ENCODE peak calls at places on chromosome 13, in ten cellular contexts. M is MCF 10A, B is esophagus squamous epithelium, R is GM23338, D is keratinocyte, L is GM20000, Z is OCI-LY7, J is IMR-90, A is Peyer's patch, Y is Calu3. Q is an unnamed sample.

GRCh38 chr13:78028960-78029359 is 110.3 kb upstream of the EDNRB start:
- DNase-seq in L (no peak), R (no peak), A (no peak), J (no peak), Z (no peak), D (no peak), Y (no peak), M (no peak), B (no peak), Q (no peak)

GRCh38 chr13:20064128-20064527 is 96.7 kb downstream of the GJA3 start:
- DNase-seq in M (no peak), B (no peak), J (peak; percentile 77), L (no peak), Y (no peak), D (no peak), R (no peak), A (no peak), Z (no peak), Q (no peak)

GRCh38 chr13:32179708-32180107 is 135.5 kb downstream of the ZAR1L start:
- DNase-seq in J (no peak), Y (no peak), Z (no peak), M (no peak), L (no peak), B (no peak), D (no peak), R (peak; percentile 9), A (no peak), Q (no peak)

GRCh38 chr13:96994030-96994848 is at the start of gene OXGR1:
- DNase-seq in D (no peak), M (no peak), L (no peak), J (no peak), A (peak; percentile 53), Y (no peak), B (no peak), Z (no peak), R (peak; percentile 46), Q (peak; percentile 8)

GRCh38 chr13:91305652-91306051 is 41.8 kb upstream of the MIR17HG start:
- DNase-seq in D (no peak), M (no peak), Z (no peak), B (no peak), L (no peak), Y (no peak), A (no peak), J (no peak), R (no peak), Q (no peak)

GRCh38 chr13:84917252-84917878 is 881.9 kb downstream of the SLITRK6 start:
- DNase-seq in Z (peak; percentile 60), M (peak; percentile 40), D (no peak), J (peak; percentile 31), B (no peak), Y (no peak), L (no peak), R (peak; percentile 21), A (no peak), Q (peak; percentile 32)

GRCh38 chr13:112730157-112730671 is 40.4 kb downstream of the ATP11A start:
- DNase-seq in Y (no peak), J (no peak), L (no peak), A (peak; percentile 25), B (no peak), M (peak; percentile 57), D (no peak), R (no peak), Z (no peak), Q (no peak)

GRCh38 chr13:97289514-97290298 is 67.6 kb downstream of the MBNL2 start:
- DNase-seq in B (no peak), A (no peak), D (no peak), M (no peak), R (no peak), J (no peak), Y (no peak), Z (no peak), L (no peak), Q (no peak)

GRCh38 chr13:108915634-108916497 is 286.5 kb downstream of the MYO16 start:
- DNase-seq in M (peak; percentile 95), R (peak; percentile 62), D (peak; percentile 50), Y (peak; percentile 70), J (peak; percentile 88), A (peak; percentile 79), Z (no peak), L (peak; percentile 69), B (peak; percentile 15), Q (peak; percentile 55)

GRCh38 chr13:58025821-58026220 is 394.3 kb downstream of the PCDH17 start:
- DNase-seq in Y (no peak), M (no peak), J (no peak), D (no peak), L (no peak), B (no peak), Z (no peak), R (peak; percentile 2), A (no peak), Q (no peak)

GRCh38 chr13:47426126-47426849 is 529.4 kb upstream of the HTR2A start:
- DNase-seq in D (no peak), L (no peak), B (no peak), R (no peak), A (no peak), J (peak; percentile 86), Z (no peak), Y (peak; percentile 1), M (peak; percentile 85), Q (no peak)

GRCh38 chr13:79724348-79725103 is 243.6 kb downstream of the NDFIP2 start:
- DNase-seq in M (peak; percentile 6), B (no peak), Z (no peak), R (no peak), L (no peak), Y (no peak), A (no peak), J (no peak), D (no peak), Q (no peak)

GRCh38 chr13:102347490-102347889 is 54.4 kb downstream of the FGF14 start:
- DNase-seq in J (no peak), L (no peak), Z (no peak), R (peak; percentile 10), Y (no peak), B (no peak), D (no peak), A (no peak), M (no peak), Q (no peak)
- TF ChIP-seq CTCF in J (no peak), L (no peak), Z (no peak), R (no peak), Y (no peak), B (no peak), D (no peak), A (no peak), M (no peak), Q (no peak)

GRCh38 chr13:27797228-27797624 is 4.9 kb downstream of the GSX1 start:
- DNase-seq in B (no peak), Y (peak; percentile 37), J (peak; percentile 30), A (no peak), D (no peak), L (no peak), M (peak; percentile 16), R (peak; percentile 95), Z (no peak), Q (no peak)
- TF ChIP-seq CTCF in B (no peak), Y (no peak), J (peak; percentile 23), A (no peak), D (peak; percentile 44), L (no peak), M (peak; percentile 27), R (peak; percentile 49), Z (no peak), Q (no peak)

GRCh38 chr13:103883152-103883551 is 816.9 kb upstream of the SLC10A2 start:
- DNase-seq in J (peak; percentile 95), M (peak; percentile 95), Y (peak; percentile 83), D (no peak), R (peak; percentile 84), Z (no peak), L (no peak), A (peak; percentile 59), B (no peak), Q (no peak)
- TF ChIP-seq CTCF in J (peak; percentile 81), M (peak; percentile 60), Y (no peak), D (peak; percentile 50), R (peak; percentile 68), Z (no peak), L (no peak), A (no peak), B (peak; percentile 32), Q (peak; percentile 11)

GRCh38 chr13:23684647-23685046 is 114.4 kb downstream of the TNFRSF19 start:
- DNase-seq in A (no peak), M (no peak), Z (peak; percentile 5), J (no peak), Y (no peak), B (no peak), R (no peak), D (no peak), L (no peak), Q (no peak)
- TF ChIP-seq CTCF in A (no peak), M (no peak), Z (no peak), J (no peak), Y (no peak), B (no peak), R (no peak), D (no peak), L (no peak), Q (no peak)

GRCh38 chr13:44870456-44870929 is 118.8 kb downstream of the NUFIP1 start:
- DNase-seq in L (no peak), Z (no peak), J (no peak), M (peak; percentile 45), B (no peak), A (peak; percentile 81), Y (no peak), D (no peak), R (no peak), Q (no peak)
- TF ChIP-seq CTCF in L (no peak), Z (no peak), J (no peak), M (no peak), B (no peak), A (no peak), Y (no peak), D (no peak), R (no peak), Q (no peak)

Q was measured in GM13977.